ENCODE peak calls at places on chromosomes 4 and X, in six cellular contexts. V is tibial artery, R is AG09309, Y is A549, O is heart right ventricle, L is PC-3. K is an unnamed sample.

GRCh38 chrX:9562851-9563250 is 98.0 kb downstream of the TBL1X start:
- DNase-seq in V (no peak), R (peak), Y (peak), O (no peak), L (peak), K (no peak)

GRCh38 chr4:41448935-41449334 is 89.0 kb upstream of the LIMCH1 start:
- DNase-seq in V (no peak), R (no peak), Y (no peak), O (no peak), L (peak), K (no peak)

GRCh38 chr4:102735578-102735977 is 25.2 kb downstream of the MANBA start:
- DNase-seq in V (no peak), R (no peak), Y (no peak), O (no peak), L (peak), K (no peak)

GRCh38 chrX:103310592-103311400 is at the start of gene BEX2:
- DNase-seq in V (peak), R (no peak), Y (peak), O (peak), L (peak), K (peak)

GRCh38 chr4:52402582-52402981 is 256.5 kb downstream of the USP46 start:
- DNase-seq in V (no peak), R (no peak), Y (no peak), O (no peak), L (no peak), K (no peak)

GRCh38 chr4:88533088-88533790 is 9.7 kb upstream of the PYURF start:
- DNase-seq in V (no peak), R (peak), Y (no peak), O (no peak), L (peak), K (no peak)

GRCh38 chr4:140856692-140857091 is 100.5 kb upstream of the TBC1D9 start:
- DNase-seq in V (no peak), R (peak), Y (no peak), O (no peak), L (peak), K (no peak)

GRCh38 chr4:61400446-61400845 is 200.3 kb downstream of the ADGRL3 start:
- DNase-seq in V (no peak), R (no peak), Y (no peak), O (no peak), L (no peak), K (no peak)

GRCh38 chrX:51837926-51838325 is 55.5 kb upstream of the MAGED1 start:
- DNase-seq in V (no peak), R (peak), Y (no peak), O (peak), L (no peak), K (no peak)

GRCh38 chrX:48854898-48855297 is 19.5 kb upstream of the PCSK1N start:
- DNase-seq in V (no peak), R (no peak), Y (no peak), O (no peak), L (peak), K (no peak)
- TF ChIP-seq CTCF in V (no peak), R (peak), Y (peak), O (no peak), L (peak), K (no peak)

DNA sequence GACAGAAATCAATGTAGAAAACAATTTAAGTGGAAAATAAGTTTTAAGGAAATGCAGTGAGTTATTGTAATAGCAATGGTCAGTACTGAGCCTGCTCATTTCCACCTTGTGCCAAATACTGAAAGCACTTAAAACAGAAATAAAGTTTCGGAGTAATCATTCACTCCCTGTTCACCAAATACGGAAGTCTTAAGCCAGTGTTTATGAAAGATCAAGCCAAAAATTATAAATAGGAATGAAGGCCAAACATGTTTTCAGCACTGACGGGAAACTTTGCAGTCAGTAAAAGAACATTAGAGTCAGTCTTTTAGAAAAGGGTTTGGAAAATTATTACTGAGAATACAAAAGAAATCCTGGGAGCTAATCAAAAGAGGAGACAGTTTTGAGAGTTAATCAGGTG is 178.6 kb downstream of the DMD start:
- DNase-seq in V (no peak), R (no peak), Y (no peak), O (no peak), L (no peak), K (no peak)
- TF ChIP-seq CTCF in V (no peak), R (no peak), Y (no peak), O (no peak), L (no peak), K (no peak)

GRCh38 chr4:98692411-98692810 is 34.0 kb upstream of the TSPAN5 start:
- DNase-seq in V (no peak), R (no peak), Y (no peak), O (no peak), L (no peak), K (no peak)
- TF ChIP-seq CTCF in V (no peak), R (no peak), Y (no peak), O (no peak), L (no peak), K (no peak)

DNA sequence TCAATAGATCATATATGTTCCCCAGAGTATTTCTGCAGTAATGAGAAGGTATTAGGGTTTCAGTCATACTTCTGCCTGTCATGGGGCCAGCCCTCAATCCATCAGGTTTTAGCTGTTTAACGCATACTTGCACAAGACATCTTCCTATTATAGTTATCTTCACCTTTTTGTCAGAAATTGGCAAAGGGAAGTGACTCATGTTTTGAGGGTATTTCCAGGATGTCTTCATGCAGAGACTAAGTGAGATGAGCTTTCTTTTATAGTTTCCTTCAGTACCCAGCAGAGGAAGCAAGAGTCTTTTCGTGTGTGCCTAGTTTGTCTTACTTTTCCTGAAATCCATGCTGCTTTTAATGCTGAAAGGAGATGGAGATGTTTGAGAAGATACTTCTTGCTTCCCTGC is 9.5 kb downstream of the CSTF2 start:
- DNase-seq in V (no peak), R (no peak), Y (no peak), O (no peak), L (peak), K (no peak)
- TF ChIP-seq CTCF in V (no peak), R (no peak), Y (no peak), O (no peak), L (no peak), K (no peak)

DNA sequence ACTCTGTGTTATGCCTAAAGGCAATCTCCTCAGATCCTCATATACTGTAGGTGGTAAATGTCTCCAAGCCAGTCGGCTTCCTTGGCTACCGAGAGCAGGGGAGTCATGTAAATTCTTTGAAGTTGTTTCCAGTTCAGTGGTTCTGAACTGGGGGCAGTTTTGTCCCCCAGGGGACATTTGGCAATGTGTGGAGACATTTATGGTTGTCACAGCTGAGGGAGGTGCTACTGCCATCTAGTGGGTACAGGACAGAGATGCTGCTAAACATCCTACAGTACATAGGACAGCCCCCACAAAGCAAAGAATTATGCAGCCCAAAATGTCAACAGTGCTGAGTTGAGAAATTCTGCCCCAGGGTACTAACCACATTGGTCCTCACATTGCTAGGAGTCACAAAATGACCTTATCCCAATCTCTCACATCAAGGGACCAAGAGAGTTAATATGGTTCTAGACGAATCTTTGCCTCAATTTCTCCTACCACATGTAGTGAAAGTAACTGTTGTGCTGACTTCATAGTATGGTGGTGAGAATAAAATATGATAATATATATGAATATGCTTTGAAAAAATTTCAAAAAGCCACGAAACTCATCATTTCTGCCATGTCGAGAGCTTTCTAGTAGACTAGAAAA is 104.4 kb upstream of the ARHGAP24 start:
- DNase-seq in V (no peak), R (peak), Y (no peak), O (no peak), L (peak), K (peak)
- TF ChIP-seq CTCF in V (peak), R (peak), Y (peak), O (peak), L (peak), K (peak)